ENCODE peak calls at places on chromosome 15, in four cellular contexts. One of them, this sample, is unnamed.

GRCh38 chr15:88680241-88680910 is 41.6 kb downstream of the ISG20 start:
- DNase-seq in GM13976: no peak
- DNase-seq in AG08395: no peak
- DNase-seq in NCI-H345: no peak
- DNase-seq in this sample: no peak

GRCh38 chr15:24017470-24017869 is 330.4 kb upstream of the NDN start:
- DNase-seq in GM13976: no peak
- DNase-seq in AG08395: no peak
- DNase-seq in NCI-H345: no peak
- DNase-seq in this sample: no peak

GRCh38 chr15:28128036-28128435 is 28.9 kb upstream of the OCA2 start:
- DNase-seq in GM13976: no peak
- DNase-seq in AG08395: no peak
- DNase-seq in NCI-H345: no peak
- DNase-seq in this sample: no peak

GRCh38 chr15:61227269-61228024 is 1.7 kb downstream of the RORA start:
- DNase-seq in GM13976: peak
- DNase-seq in AG08395: peak
- DNase-seq in NCI-H345: peak
- DNase-seq in this sample: no peak

GRCh38 chr15:88848203-88848602 is 45.0 kb downstream of the ACAN start:
- DNase-seq in GM13976: no peak
- DNase-seq in AG08395: no peak
- DNase-seq in NCI-H345: no peak
- DNase-seq in this sample: no peak

GRCh38 chr15:68335251-68335650 is 57.7 kb downstream of the FEM1B start:
- DNase-seq in GM13976: no peak
- DNase-seq in AG08395: peak
- DNase-seq in NCI-H345: peak
- DNase-seq in this sample: no peak

GRCh38 chr15:59013246-59013645 is 25.8 kb downstream of the RNF111 start:
- DNase-seq in GM13976: no peak
- DNase-seq in AG08395: no peak
- DNase-seq in NCI-H345: no peak
- DNase-seq in this sample: no peak

GRCh38 chr15:58361291-58361759 is 70.5 kb upstream of the LIPC start:
- DNase-seq in GM13976: no peak
- DNase-seq in AG08395: peak
- DNase-seq in NCI-H345: peak
- DNase-seq in this sample: no peak

GRCh38 chr15:101023501-101024110 is 104.4 kb downstream of the LRRK1 start:
- DNase-seq in GM13976: no peak
- DNase-seq in AG08395: no peak
- DNase-seq in NCI-H345: no peak
- DNase-seq in this sample: no peak

GRCh38 chr15:70165811-70166284 is 68.1 kb upstream of the TLE3 start:
- DNase-seq in GM13976: no peak
- DNase-seq in AG08395: peak
- DNase-seq in NCI-H345: no peak
- DNase-seq in this sample: no peak

GRCh38 chr15:85625856-85626255 is 168.9 kb downstream of the KLHL25 start:
- DNase-seq in GM13976: peak
- DNase-seq in AG08395: peak
- DNase-seq in NCI-H345: no peak
- DNase-seq in this sample: no peak

GRCh38 chr15:28942046-28942445 is 56.3 kb downstream of the APBA2 start:
- DNase-seq in GM13976: no peak
- DNase-seq in AG08395: no peak
- DNase-seq in NCI-H345: no peak
- DNase-seq in this sample: peak

GRCh38 chr15:31871159-31871886 is 159.0 kb upstream of the CHRNA7 start:
- DNase-seq in GM13976: peak
- DNase-seq in AG08395: no peak
- DNase-seq in NCI-H345: peak
- DNase-seq in this sample: no peak

GRCh38 chr15:98905981-98906711 is 101.4 kb downstream of the PGPEP1L start:
- DNase-seq in GM13976: no peak
- DNase-seq in AG08395: no peak
- DNase-seq in NCI-H345: no peak
- DNase-seq in this sample: no peak

GRCh38 chr15:67782592-67782991 is 42.7 kb upstream of the SKOR1 start:
- DNase-seq in GM13976: no peak
- DNase-seq in AG08395: no peak
- DNase-seq in NCI-H345: no peak
- DNase-seq in this sample: no peak

GRCh38 chr15:25435474-25436243 is 3.2 kb downstream of the UBE3A start:
- DNase-seq in GM13976: no peak
- DNase-seq in AG08395: no peak
- DNase-seq in NCI-H345: no peak
- DNase-seq in this sample: no peak

GRCh38 chr15:70963199-70963598 is 70.6 kb downstream of the LRRC49 start:
- DNase-seq in GM13976: no peak
- DNase-seq in AG08395: no peak
- DNase-seq in NCI-H345: no peak
- DNase-seq in this sample: no peak

GRCh38 chr15:79365765-79366164 is 54.9 kb downstream of the TMED3 start:
- DNase-seq in GM13976: no peak
- DNase-seq in AG08395: no peak
- DNase-seq in NCI-H345: no peak
- DNase-seq in this sample: no peak

GRCh38 chr15:98683821-98684220 is 35.5 kb downstream of the IGF1R start:
- DNase-seq in GM13976: no peak
- DNase-seq in AG08395: no peak
- DNase-seq in NCI-H345: no peak
- DNase-seq in this sample: no peak

GRCh38 chr15:53831907-53832793 is 72.7 kb upstream of the WDR72 start:
- DNase-seq in GM13976: no peak
- DNase-seq in AG08395: no peak
- DNase-seq in NCI-H345: peak
- DNase-seq in this sample: no peak

GRCh38 chr15:62928996-62929350 is 113.6 kb upstream of the TPM1 start:
- DNase-seq in GM13976: no peak
- DNase-seq in AG08395: peak
- DNase-seq in NCI-H345: no peak
- DNase-seq in this sample: no peak

GRCh38 chr15:26772588-26773484 is at the start of gene GABRB3:
- DNase-seq in GM13976: peak
- DNase-seq in AG08395: peak
- DNase-seq in NCI-H345: peak
- DNase-seq in this sample: no peak

GRCh38 chr15:49270541-49271421 is 100.7 kb downstream of the GALK2 start:
- DNase-seq in GM13976: no peak
- DNase-seq in AG08395: peak
- DNase-seq in NCI-H345: no peak
- DNase-seq in this sample: no peak

GRCh38 chr15:85333132-85333831 is 47.1 kb upstream of the AKAP13 start:
- DNase-seq in GM13976: no peak
- DNase-seq in AG08395: peak
- DNase-seq in NCI-H345: no peak
- DNase-seq in this sample: no peak

GRCh38 chr15:99511529-99511864 is 54.3 kb upstream of the MEF2A start:
- DNase-seq in GM13976: no peak
- DNase-seq in AG08395: peak
- DNase-seq in NCI-H345: no peak
- DNase-seq in this sample: no peak

GRCh38 chr15:69059170-69059943 is 44.9 kb downstream of the NOX5 start:
- DNase-seq in GM13976: peak
- DNase-seq in AG08395: peak
- DNase-seq in NCI-H345: peak
- DNase-seq in this sample: peak

GRCh38 chr15:68149059-68149458 is 56.1 kb downstream of the CALML4 start:
- DNase-seq in GM13976: no peak
- DNase-seq in AG08395: peak
- DNase-seq in NCI-H345: no peak
- DNase-seq in this sample: no peak

This sample was measured in DND-41.